ENCODE peak calls at places on chromosome 9, in eight cellular contexts. R, W, D, P, U, O, K and M are unnamed samples.

GRCh38 chr9:37693265-37693664 is 42.5 kb downstream of the FRMPD1 start:
- DNase-seq in D (no peak), W (no peak), K (no peak), U (peak), R (no peak), O (no peak), P (no peak), M (no peak)

GRCh38 chr9:111959468-111959941 is 62.9 kb downstream of the UGCG start:
- DNase-seq in W (no peak), U (peak), K (peak), D (peak), O (no peak), R (no peak), P (peak), M (no peak)

GRCh38 chr9:131739192-131739961 is 499 bp downstream of the RAPGEF1 start:
- DNase-seq in R (no peak), O (no peak), K (peak), U (peak), D (no peak), P (no peak), W (no peak), M (no peak)

GRCh38 chr9:14063799-14064198 is 250.1 kb downstream of the NFIB start:
- DNase-seq in U (no peak), O (no peak), K (no peak), W (no peak), R (no peak), D (no peak), P (no peak), M (no peak)

GRCh38 chr9:76296561-76297276 is 97.5 kb downstream of the RFK start:
- DNase-seq in U (no peak), O (no peak), W (no peak), K (no peak), R (no peak), D (no peak), P (no peak), M (no peak)

GRCh38 chr9:419571-420156 is 205.0 kb downstream of the DOCK8 start:
- DNase-seq in D (peak), R (peak), K (peak), U (peak), W (no peak), P (no peak), O (no peak), M (no peak)

GRCh38 chr9:91179237-91180138 is 182.2 kb downstream of the AUH start:
- DNase-seq in O (peak), W (no peak), K (no peak), R (no peak), P (no peak), U (peak), D (no peak), M (no peak)

GRCh38 chr9:16459421-16460148 is 410.9 kb downstream of the BNC2 start:
- DNase-seq in P (no peak), D (no peak), O (no peak), U (no peak), R (no peak), W (no peak), K (no peak), M (no peak)

GRCh38 chr9:5799314-5799713 is 33.6 kb downstream of the ERMP1 start:
- DNase-seq in O (no peak), R (peak), P (no peak), D (peak), U (peak), K (peak), W (no peak), M (no peak)

GRCh38 chr9:130448035-130448624 is 3.4 kb downstream of the ASS1 start:
- DNase-seq in D (no peak), R (no peak), W (no peak), P (peak), U (no peak), K (no peak), O (no peak), M (no peak)

GRCh38 chr9:92048924-92049625 is 66.1 kb downstream of the SPTLC1 start:
- DNase-seq in K (no peak), P (no peak), W (no peak), O (no peak), D (no peak), U (no peak), R (peak), M (no peak)

GRCh38 chr9:123778232-123778902 is 151.6 kb downstream of the DENND1A start:
- DNase-seq in K (no peak), D (no peak), R (no peak), U (no peak), P (no peak), O (no peak), W (no peak), M (no peak)

GRCh38 chr9:93952784-93953491 is 2.2 kb downstream of the BARX1 start:
- DNase-seq in W (no peak), D (no peak), U (no peak), R (no peak), O (no peak), K (no peak), P (no peak), M (no peak)

GRCh38 chr9:108953983-108954574 is 19.9 kb downstream of the ABITRAM start:
- DNase-seq in W (no peak), O (no peak), U (peak), K (no peak), D (peak), P (no peak), R (peak), M (no peak)

GRCh38 chr9:75184471-75184870 is 96.2 kb downstream of the OSTF1 start:
- DNase-seq in P (no peak), K (no peak), U (no peak), O (no peak), W (no peak), R (no peak), D (no peak), M (no peak)

GRCh38 chr9:121764371-121764730 is 112.9 kb downstream of the DAB2IP start:
- DNase-seq in U (no peak), W (no peak), K (no peak), D (no peak), O (no peak), P (peak), R (no peak), M (no peak)

GRCh38 chr9:88425538-88425950 is 37.3 kb downstream of the SPIN1 start:
- DNase-seq in O (no peak), D (peak), P (no peak), K (no peak), W (no peak), U (no peak), R (no peak), M (no peak)

GRCh38 chr9:4894076-4894475 is 91.0 kb upstream of the JAK2 start:
- DNase-seq in O (no peak), K (no peak), W (no peak), U (peak), P (no peak), R (no peak), D (no peak), M (no peak)

GRCh38 chr9:134966270-134966669 is 48.6 kb upstream of the FCN1 start:
- DNase-seq in O (no peak), K (no peak), P (no peak), D (no peak), W (no peak), R (no peak), U (no peak), M (no peak)

GRCh38 chr9:124286292-124286931 is 28.7 kb downstream of the NEK6 start:
- DNase-seq in O (no peak), U (no peak), D (peak), K (peak), W (no peak), R (peak), P (peak), M (no peak)

GRCh38 chr9:79166005-79166404 is 405.8 kb upstream of the TLE4 start:
- DNase-seq in D (peak), W (no peak), P (no peak), U (peak), O (no peak), K (no peak), R (no peak), M (no peak)

GRCh38 chr9:30697958-30698357 is 1686.5 kb upstream of the ACO1 start:
- DNase-seq in K (no peak), W (no peak), U (no peak), R (no peak), P (no peak), D (no peak), O (no peak), M (no peak)

GRCh38 chr9:7298123-7298522 is 501.5 kb downstream of the DMAC1 start:
- DNase-seq in R (no peak), P (no peak), U (no peak), K (no peak), O (no peak), D (no peak), W (no peak), M (no peak)

GRCh38 chr9:23636199-23636598 is 189.8 kb downstream of the ELAVL2 start:
- DNase-seq in K (no peak), D (no peak), O (no peak), P (no peak), R (no peak), U (no peak), W (no peak), M (no peak)

GRCh38 chr9:23635276-23635675 is 190.8 kb downstream of the ELAVL2 start:
- DNase-seq in W (no peak), R (no peak), K (no peak), U (no peak), O (no peak), D (no peak), P (no peak), M (no peak)

DNA sequence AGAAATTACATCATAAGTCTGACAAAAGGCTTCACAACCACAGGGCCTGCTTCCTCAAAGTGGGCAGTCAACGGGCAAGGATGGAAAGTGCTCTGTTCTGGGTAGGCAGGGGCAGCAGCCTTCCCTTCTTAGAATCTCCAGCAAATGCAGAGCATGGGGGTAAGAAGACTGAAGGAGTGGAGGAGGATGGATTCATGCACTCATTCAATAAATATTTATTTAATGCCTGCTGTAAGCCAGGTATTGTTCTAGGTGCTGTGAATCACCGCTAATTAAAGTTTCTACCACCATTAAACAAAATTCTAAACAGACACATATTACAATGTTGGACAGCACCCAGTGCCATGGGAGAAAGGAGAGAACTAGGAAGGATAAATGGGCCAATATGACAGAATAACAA is 195.6 kb downstream of the ELAVL2 start:
- DNase-seq in U (peak), D (no peak), W (no peak), K (no peak), O (no peak), R (no peak), P (no peak), M (no peak)
- TF ChIP-seq CTCF in U (no peak), D (no peak), W (no peak), K (no peak), O (no peak), R (no peak), P (no peak), M (no peak)

GRCh38 chr9:104658496-104659195 is 35.7 kb upstream of the OR13D1 start:
- DNase-seq in O (no peak), W (no peak), D (no peak), P (no peak), U (no peak), R (no peak), K (no peak), M (no peak)
- TF ChIP-seq CTCF in O (no peak), W (no peak), D (no peak), P (no peak), U (no peak), R (no peak), K (no peak), M (no peak)

GRCh38 chr9:120729796-120730195 is 15.5 kb upstream of the MEGF9 start:
- DNase-seq in O (no peak), U (no peak), R (no peak), K (no peak), P (no peak), D (peak), W (no peak), M (no peak)
- TF ChIP-seq CTCF in O (no peak), U (no peak), R (peak), K (no peak), P (no peak), D (no peak), W (no peak), M (no peak)

DNA sequence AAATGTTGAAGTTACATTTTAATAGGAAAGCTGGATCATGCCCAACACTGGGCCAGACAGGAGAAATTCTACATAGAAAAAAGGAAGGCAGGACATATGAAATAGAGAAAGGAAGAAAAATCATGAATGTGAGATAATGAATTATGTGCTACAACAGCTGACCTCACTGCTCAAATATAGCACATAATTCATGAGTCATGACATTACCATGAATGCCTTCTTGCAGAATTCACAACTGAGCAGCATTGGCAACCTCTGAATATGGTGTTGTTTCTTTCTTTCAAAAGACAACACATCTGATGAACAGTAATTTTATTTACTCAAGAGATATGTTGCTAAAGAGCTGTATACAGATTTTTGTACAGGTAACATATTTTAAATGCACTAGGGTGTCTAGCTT is 34.4 kb downstream of the APBA1 start:
- DNase-seq in R (peak), K (no peak), D (no peak), U (peak), W (no peak), P (no peak), O (no peak), M (no peak)
- TF ChIP-seq CTCF in R (no peak), K (no peak), D (no peak), U (no peak), W (no peak), P (no peak), O (no peak), M (no peak)

DNA sequence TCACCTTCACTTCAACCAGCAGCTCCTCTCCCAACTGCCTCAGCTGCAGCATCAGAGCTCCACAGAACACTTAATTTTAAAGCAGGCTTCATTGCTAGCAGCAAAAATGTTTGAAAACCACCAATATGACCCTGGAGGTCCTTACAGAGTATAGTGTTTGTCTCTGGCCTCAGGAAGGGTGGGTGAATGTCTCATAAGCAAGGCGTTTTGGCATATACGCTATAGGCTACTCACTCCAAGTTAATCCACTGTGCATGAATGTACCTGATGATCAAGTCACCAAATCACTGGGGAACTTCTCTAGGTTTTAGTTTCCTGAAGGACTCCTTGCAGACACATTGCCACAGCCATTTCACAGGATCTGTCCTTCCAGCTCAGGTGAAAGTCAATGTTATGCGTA is 125.3 kb downstream of the GABBR2 start:
- DNase-seq in R (no peak), P (no peak), K (no peak), W (no peak), O (no peak), D (no peak), U (no peak), M (no peak)
- TF ChIP-seq CTCF in R (no peak), P (no peak), K (no peak), W (no peak), O (no peak), D (no peak), U (no peak), M (no peak)

DNA sequence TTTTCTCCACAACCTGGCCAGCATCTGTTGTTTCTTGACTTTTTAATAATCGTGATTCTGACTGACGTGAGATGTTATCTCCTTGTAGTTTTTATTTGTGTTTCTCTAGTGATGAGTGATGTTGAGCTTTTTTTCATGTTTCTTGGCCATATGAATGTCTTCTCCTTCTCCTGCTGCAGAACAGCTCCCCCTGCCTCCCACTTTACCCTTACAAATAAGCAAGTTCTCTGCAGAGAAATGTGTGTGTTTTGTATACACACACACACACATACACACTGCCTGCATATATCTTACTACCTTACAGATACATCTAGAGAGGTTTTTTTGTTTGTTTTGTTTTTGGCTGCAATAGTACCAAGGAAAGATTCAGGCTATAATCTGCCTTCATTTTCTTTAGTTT is 88.7 kb upstream of the PHF24 start:
- DNase-seq in P (no peak), W (no peak), D (peak), K (peak), O (no peak), U (peak), R (no peak), M (no peak)
- TF ChIP-seq CTCF in P (no peak), W (no peak), D (peak), K (no peak), O (peak), U (peak), R (peak), M (no peak)

GRCh38 chr9:129384887-129385614 is 207.0 kb upstream of the IER5L start:
- DNase-seq in P (no peak), W (no peak), D (no peak), R (no peak), K (no peak), O (no peak), U (no peak), M (no peak)

GRCh38 chr9:129382281-129383004 is 204.4 kb upstream of the IER5L start:
- DNase-seq in K (no peak), D (no peak), U (no peak), P (no peak), O (no peak), R (no peak), W (no peak), M (no peak)

GRCh38 chr9:129384138-129384886 is 206.3 kb upstream of the IER5L start:
- DNase-seq in O (no peak), W (no peak), D (no peak), U (no peak), P (no peak), R (no peak), K (no peak), M (no peak)

GRCh38 chr9:129383005-129383414 is 204.9 kb upstream of the IER5L start:
- DNase-seq in D (no peak), W (no peak), R (no peak), U (peak), K (peak), O (peak), P (peak), M (peak)

DNA sequence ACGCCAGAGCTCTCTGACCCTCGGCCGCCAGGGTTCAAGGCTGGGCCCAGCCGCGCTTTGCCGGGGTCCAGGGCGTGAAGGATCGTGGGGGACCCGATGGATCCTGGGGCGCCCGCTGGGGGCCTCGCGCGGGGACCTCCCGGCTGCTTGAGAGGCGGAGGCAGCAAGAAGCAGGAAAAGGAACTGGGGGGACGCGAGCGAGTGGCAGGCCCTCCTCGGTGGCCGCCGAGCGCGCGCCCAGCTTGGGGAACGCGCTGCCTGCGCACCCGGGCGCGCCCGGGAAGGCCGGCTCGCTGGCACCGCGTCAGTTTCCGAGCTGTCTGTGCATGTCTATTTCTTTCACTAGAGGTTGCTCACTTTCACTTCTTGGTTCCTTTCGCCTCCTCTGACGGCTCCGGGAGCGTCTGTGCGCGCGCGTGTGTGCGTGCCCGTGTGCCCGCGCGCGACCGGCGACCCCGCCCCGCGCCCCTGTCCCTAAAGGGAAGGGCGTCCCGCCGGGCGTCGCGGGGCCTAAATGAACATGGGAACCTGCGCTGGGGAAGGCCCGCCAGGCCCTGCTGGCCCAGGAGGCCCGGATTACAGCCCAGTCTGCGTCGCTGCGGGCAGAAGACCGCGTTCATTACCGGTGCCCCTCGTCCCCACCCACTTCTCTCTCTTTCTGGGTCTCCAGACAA is 205.5 kb upstream of the IER5L start:
- DNase-seq in U (peak), O (peak), R (peak), D (no peak), K (peak), P (peak), W (no peak), M (peak)
- TF ChIP-seq CTCF in U (no peak), O (no peak), R (no peak), D (no peak), K (no peak), P (no peak), W (no peak), M (no peak)

GRCh38 chr9:133275105-133276000 is at the start of gene ABO:
- DNase-seq in P (no peak), U (no peak), D (no peak), O (no peak), K (peak), R (no peak), W (no peak), M (no peak)
- TF ChIP-seq CTCF in P (peak), U (no peak), D (peak), O (peak), K (peak), R (no peak), W (no peak), M (no peak)